ENCODE peak calls at places on chromosomes 3 and 15, in four cellular contexts. One of them, this sample, is unnamed.

GRCh38 chr3:10432931-10433330 is 72.5 kb downstream of the ATP2B2 start:
- DNase-seq in IMR-90: peak; percentile 21
- DNase-seq in GM23338: no peak
- DNase-seq in bronchial epithelial cell: no peak
- DNase-seq in this sample: no peak

GRCh38 chr15:100615801-100616200 is 13.4 kb downstream of the ASB7 start:
- DNase-seq in IMR-90: no peak
- DNase-seq in GM23338: no peak
- DNase-seq in bronchial epithelial cell: no peak
- DNase-seq in this sample: no peak

GRCh38 chr3:150035910-150036661 is 65.4 kb upstream of the PFN2 start:
- DNase-seq in IMR-90: no peak
- DNase-seq in GM23338: no peak
- DNase-seq in bronchial epithelial cell: no peak
- DNase-seq in this sample: no peak

GRCh38 chr3:117603097-117603496 is 893.5 kb downstream of the TUSC7 start:
- DNase-seq in IMR-90: no peak
- DNase-seq in GM23338: no peak
- DNase-seq in bronchial epithelial cell: no peak
- DNase-seq in this sample: no peak

GRCh38 chr3:189967254-189967865 is 153.3 kb downstream of the P3H2 start:
- DNase-seq in IMR-90: peak; percentile 65
- DNase-seq in GM23338: peak; percentile 88
- DNase-seq in bronchial epithelial cell: peak; percentile 59
- DNase-seq in this sample: no peak

GRCh38 chr3:183730361-183730760 is 32.8 kb downstream of the YEATS2 start:
- DNase-seq in IMR-90: no peak
- DNase-seq in GM23338: no peak
- DNase-seq in bronchial epithelial cell: no peak
- DNase-seq in this sample: no peak

GRCh38 chr3:107543666-107544065 is 20.9 kb downstream of the BBX start:
- DNase-seq in IMR-90: no peak
- DNase-seq in GM23338: peak; percentile 51
- DNase-seq in bronchial epithelial cell: peak; percentile 10
- DNase-seq in this sample: no peak

GRCh38 chr3:72368331-72368975 is 479.8 kb downstream of the SHQ1 start:
- DNase-seq in IMR-90: peak; percentile 19
- DNase-seq in GM23338: no peak
- DNase-seq in bronchial epithelial cell: no peak
- DNase-seq in this sample: no peak

GRCh38 chr3:88013592-88013991 is 45.2 kb downstream of the CGGBP1 start:
- DNase-seq in IMR-90: no peak
- DNase-seq in GM23338: no peak
- DNase-seq in bronchial epithelial cell: no peak
- DNase-seq in this sample: no peak

GRCh38 chr3:188974856-188975611 is 196.7 kb upstream of the TPRG1 start:
- DNase-seq in IMR-90: peak; percentile 64
- DNase-seq in GM23338: no peak
- DNase-seq in bronchial epithelial cell: no peak
- DNase-seq in this sample: no peak

GRCh38 chr15:26869628-26870027 is 2.8 kb downstream of the GABRA5 start:
- DNase-seq in IMR-90: no peak
- DNase-seq in GM23338: no peak
- DNase-seq in bronchial epithelial cell: no peak
- DNase-seq in this sample: no peak

GRCh38 chr3:127673191-127674098 is 693 bp downstream of the ABTB1 start:
- DNase-seq in IMR-90: peak; percentile 57
- DNase-seq in GM23338: peak; percentile 48
- DNase-seq in bronchial epithelial cell: no peak
- DNase-seq in this sample: peak; percentile 55

GRCh38 chr15:88650556-88650955 is 11.7 kb downstream of the ISG20 start:
- DNase-seq in IMR-90: no peak
- DNase-seq in GM23338: no peak
- DNase-seq in bronchial epithelial cell: no peak
- DNase-seq in this sample: peak; percentile 50

GRCh38 chr3:72042397-72043211 is 257.7 kb upstream of the PROK2 start:
- DNase-seq in IMR-90: peak; percentile 56
- DNase-seq in GM23338: no peak
- DNase-seq in bronchial epithelial cell: no peak
- DNase-seq in this sample: no peak

GRCh38 chr3:73707772-73708171 is 83.0 kb upstream of the PDZRN3 start:
- DNase-seq in IMR-90: peak; percentile 57
- DNase-seq in GM23338: no peak
- DNase-seq in bronchial epithelial cell: no peak
- DNase-seq in this sample: no peak

GRCh38 chr3:45950131-45950530 is 6.9 kb downstream of the CXCR6 start:
- DNase-seq in IMR-90: no peak
- DNase-seq in GM23338: no peak
- DNase-seq in bronchial epithelial cell: no peak
- DNase-seq in this sample: no peak
- H3K36me3 ChIP-seq in IMR-90: peaks cover 61% of the 10 kb centered on the region
- H3K36me3 ChIP-seq in GM23338: peaks cover 35% of the 10 kb centered on the region
- H3K36me3 ChIP-seq in bronchial epithelial cell: peaks cover 24% of the 10 kb centered on the region
- H3K36me3 ChIP-seq in this sample: peaks cover 98% of the 10 kb centered on the region

GRCh38 chr3:139201446-139202225 is 142.2 kb upstream of the MRPS22 start:
- DNase-seq in IMR-90: no peak
- DNase-seq in GM23338: no peak
- DNase-seq in bronchial epithelial cell: no peak
- DNase-seq in this sample: no peak
- TF ChIP-seq CTCF in IMR-90: no peak
- TF ChIP-seq CTCF in GM23338: no peak
- TF ChIP-seq CTCF in bronchial epithelial cell: no peak
- TF ChIP-seq CTCF in this sample: no peak

GRCh38 chr3:138199847-138200246 is 12.7 kb downstream of the ARMC8 start:
- DNase-seq in IMR-90: no peak
- DNase-seq in GM23338: no peak
- DNase-seq in bronchial epithelial cell: no peak
- DNase-seq in this sample: no peak
- H3K4me3 ChIP-seq in IMR-90: no peak overlapping the region
- H3K4me3 ChIP-seq in GM23338: no peak overlapping the region
- H3K4me3 ChIP-seq in bronchial epithelial cell: no peak overlapping the region
- H3K4me3 ChIP-seq in this sample: no peak overlapping the region

GRCh38 chr3:37849146-37849545 is 12.5 kb upstream of the CTDSPL start:
- DNase-seq in IMR-90: no peak
- DNase-seq in GM23338: no peak
- DNase-seq in bronchial epithelial cell: no peak
- DNase-seq in this sample: no peak

GRCh38 chr3:37852771-37853170 is 8.9 kb upstream of the CTDSPL start:
- DNase-seq in IMR-90: no peak
- DNase-seq in GM23338: no peak
- DNase-seq in bronchial epithelial cell: no peak
- DNase-seq in this sample: no peak

GRCh38 chr3:37852097-37852496 is 9.6 kb upstream of the CTDSPL start:
- DNase-seq in IMR-90: peak; percentile 67
- DNase-seq in GM23338: no peak
- DNase-seq in bronchial epithelial cell: peak; percentile 96
- DNase-seq in this sample: no peak

GRCh38 chr3:37847689-37848088 is 14.0 kb upstream of the CTDSPL start:
- DNase-seq in IMR-90: no peak
- DNase-seq in GM23338: no peak
- DNase-seq in bronchial epithelial cell: no peak
- DNase-seq in this sample: no peak
- H3K36me3 ChIP-seq in IMR-90: peaks cover 7% of the 10 kb centered on the region
- H3K36me3 ChIP-seq in GM23338: peaks cover 4% of the 10 kb centered on the region
- H3K36me3 ChIP-seq in bronchial epithelial cell: peaks cover 2% of the 10 kb centered on the region
- H3K36me3 ChIP-seq in this sample: no peaks in the 10 kb centered on the region

GRCh38 chr3:31456373-31456772 is 76.4 kb upstream of the STT3B start:
- DNase-seq in IMR-90: no peak
- DNase-seq in GM23338: no peak
- DNase-seq in bronchial epithelial cell: no peak
- DNase-seq in this sample: no peak

GRCh38 chr3:31452495-31453106 is 80.1 kb upstream of the STT3B start:
- DNase-seq in IMR-90: no peak
- DNase-seq in GM23338: no peak
- DNase-seq in bronchial epithelial cell: no peak
- DNase-seq in this sample: no peak

GRCh38 chr3:31450345-31450744 is 82.4 kb upstream of the STT3B start:
- DNase-seq in IMR-90: no peak
- DNase-seq in GM23338: no peak
- DNase-seq in bronchial epithelial cell: no peak
- DNase-seq in this sample: no peak

GRCh38 chr3:31453430-31453829 is 79.3 kb upstream of the STT3B start:
- DNase-seq in IMR-90: no peak
- DNase-seq in GM23338: no peak
- DNase-seq in bronchial epithelial cell: no peak
- DNase-seq in this sample: no peak

GRCh38 chr3:31455524-31455923 is 77.2 kb upstream of the STT3B start:
- DNase-seq in IMR-90: no peak
- DNase-seq in GM23338: no peak
- DNase-seq in bronchial epithelial cell: no peak
- DNase-seq in this sample: no peak
- TF ChIP-seq CTCF in IMR-90: no peak
- TF ChIP-seq CTCF in GM23338: no peak
- TF ChIP-seq CTCF in bronchial epithelial cell: no peak
- TF ChIP-seq CTCF in this sample: no peak

DNA sequence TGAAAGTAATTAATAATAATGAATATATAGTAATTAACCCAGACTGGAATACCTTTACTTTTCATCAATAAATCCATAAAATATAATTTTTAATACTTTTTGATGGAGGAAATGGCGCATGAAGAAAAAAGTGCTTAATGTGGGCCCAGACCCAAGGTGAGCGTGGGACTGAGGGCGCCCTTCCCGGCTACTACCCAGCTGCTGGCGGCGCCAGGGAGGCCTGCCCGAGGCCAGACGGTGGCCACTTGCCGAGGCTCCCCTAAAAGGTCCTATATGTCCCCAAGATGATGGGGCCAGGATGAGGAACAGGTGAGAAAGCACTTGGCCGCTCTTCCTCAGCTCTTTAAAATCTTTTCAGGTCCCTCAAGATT is 29.1 kb downstream of the CCNL1 start:
- DNase-seq in IMR-90: no peak
- DNase-seq in GM23338: peak; percentile 53
- DNase-seq in bronchial epithelial cell: no peak
- DNase-seq in this sample: no peak
- H3K4me3 ChIP-seq in IMR-90: no peak overlapping the region
- H3K4me3 ChIP-seq in GM23338: no peak overlapping the region
- H3K4me3 ChIP-seq in bronchial epithelial cell: no peak overlapping the region
- H3K4me3 ChIP-seq in this sample: peak overlapping the region; percentile 18